ENCODE peak calls at places on chromosomes 3 and 15, in ten cellular contexts. G is ovary, A is right lobe of liver, U is left ventricle myocardium inferior, B is stomach, Z is foreskin fibroblast, F is NB4, O is lung, C is upper lobe of right lung, S is fibroblast of pulmonary artery. Y is an unnamed sample.

GRCh38 chr15:45429974-45430792 is 51.8 kb upstream of the GATM start:
- DNase-seq in G (peak; percentile 76), A (peak; percentile 83), U (peak; percentile 57), B (peak; percentile 86), Z (peak; percentile 25), F (peak; percentile 58), O (peak; percentile 75), C (peak; percentile 91), S (peak; percentile 55), Y (peak; percentile 33)

GRCh38 chr3:53765753-53766152 is 80.5 kb downstream of the CHDH start:
- DNase-seq in G (no peak), A (no peak), U (no peak), B (no peak), Z (no peak), F (no peak), O (no peak), C (no peak), S (no peak), Y (no peak)

GRCh38 chr15:67331676-67332075 is 77.1 kb downstream of the IQCH start:
- DNase-seq in G (no peak), A (no peak), U (peak; percentile 23), B (no peak), Z (peak; percentile 59), F (no peak), O (no peak), C (no peak), S (no peak), Y (no peak)

GRCh38 chr3:182405752-182406151 is 387.6 kb upstream of the ATP11B start:
- DNase-seq in G (no peak), A (no peak), U (no peak), B (no peak), Z (no peak), F (no peak), O (no peak), C (no peak), S (no peak), Y (no peak)

GRCh38 chr3:194384156-194384555 is 14.6 kb upstream of the LRRC15 start:
- DNase-seq in G (no peak), A (peak; percentile 17), U (no peak), B (no peak), Z (no peak), F (no peak), O (no peak), C (no peak), S (no peak), Y (peak; percentile 5)

GRCh38 chr3:148319161-148319915 is 378.4 kb upstream of the AGTR1 start:
- DNase-seq in G (no peak), A (no peak), U (no peak), B (no peak), Z (peak; percentile 58), F (peak; percentile 64), O (no peak), C (no peak), S (peak; percentile 68), Y (no peak)

GRCh38 chr15:49242820-49243219 is 72.8 kb downstream of the GALK2 start:
- DNase-seq in G (no peak), A (no peak), U (no peak), B (no peak), Z (peak; percentile 46), F (no peak), O (no peak), C (no peak), S (peak; percentile 86), Y (no peak)

GRCh38 chr3:34646911-34647465 is 848.6 kb downstream of the PDCD6IP start:
- DNase-seq in G (no peak), A (no peak), U (no peak), B (no peak), Z (no peak), F (no peak), O (no peak), C (no peak), S (no peak), Y (no peak)

GRCh38 chr3:55147856-55148720 is 220.2 kb upstream of the LRTM1 start:
- DNase-seq in G (no peak), A (no peak), U (no peak), B (no peak), Z (no peak), F (no peak), O (no peak), C (no peak), S (peak; percentile 45), Y (no peak)
- H3K4me3 ChIP-seq in G (no peak overlapping the region), A (no peak overlapping the region), U (peak overlapping the region; percentile 5), B (no peak overlapping the region), Z (no peak overlapping the region), F (no peak overlapping the region), O (no peak overlapping the region), C (no peak overlapping the region), S (peak overlapping the region; percentile 27), Y (peak overlapping the region; percentile 38)

GRCh38 chr3:12868039-12869024 is 27.0 kb upstream of the RPL32 start:
- DNase-seq in G (peak; percentile 86), A (peak; percentile 87), U (peak; percentile 84), B (peak; percentile 85), Z (peak; percentile 86), F (peak; percentile 79), O (peak; percentile 86), C (peak; percentile 90), S (peak; percentile 90), Y (peak; percentile 90)
- H3K4me3 ChIP-seq in G (peak overlapping the region; percentile 5), A (no peak overlapping the region), U (peak overlapping the region; percentile 52), B (peak overlapping the region; percentile 37), Z (no peak overlapping the region), F (no peak overlapping the region), O (no peak overlapping the region), C (peak overlapping the region; percentile 22), S (no peak overlapping the region), Y (peak overlapping the region; percentile 7)

GRCh38 chr3:190811775-190812480 is 50.6 kb downstream of the GMNC start:
- DNase-seq in G (no peak), A (peak; percentile 57), U (no peak), B (no peak), Z (no peak), F (peak; percentile 70), O (no peak), C (no peak), S (peak; percentile 78), Y (no peak)
- H3K4me3 ChIP-seq in G (no peak overlapping the region), A (peak overlapping the region; percentile 50), U (no peak overlapping the region), B (no peak overlapping the region), Z (no peak overlapping the region), F (peak overlapping the region; percentile 8), O (no peak overlapping the region), C (peak overlapping the region; percentile 0), S (peak overlapping the region; percentile 8), Y (no peak overlapping the region)

GRCh38 chr3:114809668-114810413 is 337.2 kb downstream of the ZBTB20 start:
- DNase-seq in G (no peak), A (peak; percentile 61), U (no peak), B (no peak), Z (peak; percentile 2), F (no peak), O (no peak), C (no peak), S (no peak), Y (no peak)
- H3K4me3 ChIP-seq in G (no peak overlapping the region), A (peak overlapping the region; percentile 22), U (no peak overlapping the region), B (no peak overlapping the region), Z (no peak overlapping the region), F (no peak overlapping the region), O (no peak overlapping the region), C (no peak overlapping the region), S (no peak overlapping the region), Y (no peak overlapping the region)

Y was measured in tibial artery.